ENCODE peak calls at places on chromosomes 6 and 20, in seven cellular contexts. A is SK-N-SH, Y is T47D, D is K562, T is HepG2, O is H1, I is GM12878. M is an unnamed sample.

GRCh38 chr20:51578145-51578459 is 35.6 kb upstream of the NFATC2 start:
- DNase-seq in O (no peak), A (no peak), T (no peak), I (no peak), D (peak; percentile 54), Y (no peak), M (no peak)

GRCh38 chr20:62501801-62502495 is 26.2 kb upstream of the GATA5 start:
- DNase-seq in D (no peak), I (peak; percentile 72), T (no peak), A (no peak), O (no peak), Y (no peak), M (no peak)

GRCh38 chr6:157060440-157060949 is 262.8 kb downstream of the TMEM242 start:
- DNase-seq in Y (no peak), O (no peak), I (no peak), A (no peak), D (no peak), T (no peak), M (no peak)

GRCh38 chr6:103140308-103141027 is 1719.3 kb downstream of the HACE1 start:
- DNase-seq in O (no peak), I (no peak), A (no peak), D (no peak), Y (no peak), T (no peak), M (no peak)

GRCh38 chr6:32816746-32817204 is at the start of gene HLA-DOB:
- DNase-seq in I (no peak), D (no peak), T (no peak), Y (peak; percentile 70), O (no peak), A (no peak), M (peak; percentile 40)

GRCh38 chr6:113011803-113012202 is 664.7 kb downstream of the RFPL4B start:
- DNase-seq in O (no peak), T (no peak), A (no peak), I (no peak), Y (no peak), D (no peak), M (no peak)

GRCh38 chr6:63492476-63492875 is 79.8 kb upstream of the LOC128125822 start:
- DNase-seq in T (no peak), A (no peak), I (no peak), O (no peak), D (no peak), Y (no peak), M (no peak)

GRCh38 chr20:36808317-36809257 is 35.0 kb upstream of the DSN1 start:
- DNase-seq in O (peak; percentile 93), I (no peak), D (peak; percentile 80), Y (peak; percentile 70), T (peak; percentile 70), A (peak; percentile 81), M (peak; percentile 42)

GRCh38 chr20:2385026-2385425 is 4.3 kb downstream of the TGM6 start:
- DNase-seq in D (no peak), I (no peak), A (no peak), O (no peak), T (no peak), Y (no peak), M (no peak)

GRCh38 chr6:128005009-128005408 is 104.2 kb upstream of the THEMIS start:
- DNase-seq in A (no peak), I (no peak), Y (peak; percentile 16), O (no peak), D (no peak), T (no peak), M (no peak)

GRCh38 chr6:144781836-144782235 is 496.7 kb downstream of the UTRN start:
- DNase-seq in A (no peak), Y (no peak), I (no peak), T (no peak), D (no peak), O (no peak), M (no peak)

GRCh38 chr20:35866446-35867202 is 87.7 kb downstream of the SCAND1 start:
- DNase-seq in T (no peak), O (no peak), A (no peak), I (no peak), D (no peak), Y (no peak), M (no peak)

GRCh38 chr20:9835302-9835701 is 3.6 kb downstream of the PAK5 start:
- DNase-seq in Y (no peak), D (no peak), O (no peak), I (no peak), T (no peak), A (no peak), M (no peak)

GRCh38 chr6:105459884-105460283 is 57.0 kb upstream of the PREP start:
- DNase-seq in T (no peak), A (no peak), Y (no peak), O (no peak), I (peak; percentile 46), D (no peak), M (no peak)

GRCh38 chr6:133704371-133704770 is 184.5 kb upstream of the TCF21 start:
- DNase-seq in O (no peak), I (no peak), Y (no peak), T (no peak), D (no peak), A (no peak), M (no peak)

GRCh38 chr20:47681977-47682812 is 103.1 kb downstream of the SULF2 start:
- DNase-seq in T (peak; percentile 81), A (no peak), Y (no peak), O (no peak), D (no peak), I (no peak), M (no peak)

GRCh38 chr6:72422126-72422680 is 199.7 kb upstream of the KCNQ5 start:
- DNase-seq in T (no peak), I (no peak), D (no peak), Y (no peak), A (no peak), O (no peak), M (no peak)

GRCh38 chr6:34386316-34387137 is 5.9 kb downstream of the NUDT3 start:
- DNase-seq in A (no peak), Y (peak; percentile 41), I (no peak), D (no peak), O (no peak), T (peak; percentile 78), M (no peak)

GRCh38 chr6:52534966-52535390 is 41.9 kb downstream of the TRAM2 start:
- DNase-seq in T (no peak), A (no peak), Y (no peak), I (peak; percentile 33), D (no peak), O (no peak), M (no peak)

GRCh38 chr20:23448167-23448566 is 4.5 kb downstream of the CST11 start:
- DNase-seq in D (no peak), Y (no peak), O (no peak), A (no peak), I (no peak), T (no peak), M (no peak)

GRCh38 chr20:34825530-34826362 is at the start of gene NCOA6:
- DNase-seq in D (peak; percentile 94), A (peak; percentile 97), T (peak; percentile 76), Y (peak; percentile 93), I (no peak), O (peak; percentile 78), M (peak; percentile 50)

GRCh38 chr20:46408281-46408731 is 1.9 kb upstream of the ELMO2 start:
- DNase-seq in D (no peak), T (peak; percentile 71), O (no peak), I (no peak), Y (no peak), A (no peak), M (no peak)

GRCh38 chr20:49658508-49658907 is 55.2 kb downstream of the B4GALT5 start:
- DNase-seq in Y (no peak), T (no peak), A (no peak), D (no peak), O (no peak), I (no peak), M (no peak)

GRCh38 chr6:138248878-138249277 is 30.6 kb upstream of the PBOV1 start:
- DNase-seq in T (peak; percentile 76), O (no peak), D (no peak), I (no peak), A (no peak), Y (no peak), M (no peak)

GRCh38 chr6:162942860-162943259 is 215.1 kb downstream of the PACRG start:
- DNase-seq in D (no peak), A (no peak), I (no peak), T (no peak), O (no peak), Y (no peak), M (no peak)
- TF ChIP-seq JUND in D (no peak), A (no peak), I (no peak), T (no peak), O (no peak), Y (no peak), M (no peak)

DNA sequence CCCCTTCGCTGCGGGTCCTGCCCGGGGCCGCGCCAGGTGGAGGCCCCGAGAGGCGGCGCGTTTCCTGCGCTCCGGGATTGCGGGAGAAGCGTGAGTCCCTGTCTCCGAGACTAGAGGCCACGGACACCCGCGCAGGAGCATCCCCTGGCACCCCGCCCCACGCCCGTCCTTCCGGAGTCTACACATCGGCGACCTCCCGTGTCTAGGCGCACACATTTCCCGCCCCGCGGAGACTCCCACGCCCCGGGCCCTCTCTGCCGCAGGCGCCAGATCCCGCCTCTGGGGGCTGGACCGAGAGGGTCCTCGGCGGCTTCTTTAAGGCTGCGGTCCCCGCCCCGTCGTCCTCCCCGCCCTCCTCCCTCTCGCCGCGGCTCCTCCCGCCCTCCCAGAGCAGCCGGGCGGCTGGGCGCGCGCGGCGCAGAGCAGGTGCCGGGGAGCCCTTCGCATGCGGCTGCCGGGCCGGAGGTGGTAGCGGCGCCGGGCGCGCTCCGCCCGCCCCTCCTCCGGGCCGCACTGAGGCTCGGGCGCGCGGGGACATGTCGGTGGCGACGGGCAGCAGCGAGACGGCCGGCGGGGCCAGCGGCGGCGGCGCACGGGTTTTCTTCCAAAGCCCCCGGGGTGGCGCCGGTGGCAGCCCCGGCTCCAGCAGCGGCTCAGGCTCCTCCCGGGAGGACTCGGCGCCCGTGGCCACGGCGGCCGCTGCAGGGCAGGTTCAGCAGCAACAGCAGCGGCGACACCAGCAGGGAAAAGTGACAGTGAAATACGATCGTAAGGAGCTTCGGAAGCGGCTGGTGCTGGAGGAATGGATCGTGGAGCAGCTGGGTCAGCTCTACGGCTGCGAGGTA is at the start of gene PPP1R14C:
- DNase-seq in O (peak; percentile 75), T (no peak), I (no peak), D (peak; percentile 92), Y (peak; percentile 20), A (peak; percentile 42), M (no peak)
- TF ChIP-seq JUND in O (no peak), T (no peak), I (no peak), D (no peak), Y (no peak), A (no peak), M (no peak)

DNA sequence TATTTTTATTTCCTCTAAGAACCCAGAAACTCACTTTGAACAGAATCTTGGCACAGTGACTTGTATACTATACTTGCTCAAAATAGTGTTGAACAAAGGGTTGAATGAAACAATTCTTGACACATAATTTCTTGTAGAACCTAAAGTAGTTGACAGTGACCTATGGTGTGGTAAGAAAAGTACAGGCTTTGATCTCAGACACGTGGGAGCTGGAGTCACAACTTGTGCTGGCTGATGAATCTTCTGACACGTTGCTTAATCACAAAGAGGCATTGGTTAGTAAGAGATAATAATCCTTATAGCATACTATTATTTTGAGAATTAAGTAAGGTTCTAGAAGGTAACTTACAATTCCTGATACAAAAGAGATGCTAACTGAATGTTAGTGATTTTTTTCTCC is 30.6 kb upstream of the CD2AP start:
- DNase-seq in Y (no peak), I (no peak), A (no peak), O (no peak), D (no peak), T (no peak), M (no peak)
- TF ChIP-seq JUND in Y (no peak), I (no peak), A (no peak), O (no peak), D (no peak), T (no peak), M (no peak)

GRCh38 chr6:151065027-151065815 is 174.5 kb upstream of the AKAP12 start:
- DNase-seq in Y (no peak), O (peak; percentile 33), T (no peak), D (no peak), I (no peak), A (no peak), M (no peak)
- TF ChIP-seq JUND in Y (no peak), O (no peak), T (no peak), D (no peak), I (no peak), A (no peak), M (no peak)